ENCODE peak calls at places on chromosomes 1 and 21, in eight cellular contexts. K, F, S, P, I, X, Q and C are unnamed samples.

GRCh38 chr21:36704958-36705678 is 6.2 kb downstream of the SIM2 start:
- DNase-seq in P (no peak), Q (no peak), K (no peak), S (no peak), F (no peak), X (no peak), I (no peak), C (no peak)

GRCh38 chr1:155003766-155004351 is 1.3 kb downstream of the ZBTB7B start:
- DNase-seq in K (peak), Q (peak), P (no peak), I (peak), S (peak), F (peak), X (peak), C (peak)

GRCh38 chr1:154608522-154609294 is 722 bp upstream of the ADAR start:
- DNase-seq in I (peak), P (no peak), S (peak), K (peak), X (peak), Q (peak), F (peak), C (peak)

GRCh38 chr1:13908128-13908527 is 208.1 kb downstream of the PRDM2 start:
- DNase-seq in Q (no peak), X (no peak), P (no peak), F (no peak), S (no peak), I (no peak), K (no peak), C (no peak)

GRCh38 chr1:2597441-2598328 is 11.1 kb downstream of the PRXL2B start:
- DNase-seq in I (no peak), S (no peak), F (no peak), X (no peak), P (peak), K (no peak), Q (no peak), C (no peak)

GRCh38 chr1:22500476-22500875 is 48.8 kb downstream of the ZBTB40 start:
- DNase-seq in Q (peak), F (no peak), K (no peak), P (no peak), I (peak), S (peak), X (peak), C (no peak)

GRCh38 chr1:14926214-14926613 is 227.3 kb upstream of the TMEM51 start:
- DNase-seq in I (no peak), P (no peak), F (no peak), X (no peak), S (no peak), K (no peak), Q (peak), C (no peak)

GRCh38 chr1:24393892-24394291 is 19.7 kb downstream of the STPG1 start:
- DNase-seq in F (no peak), Q (peak), K (no peak), P (no peak), I (no peak), X (no peak), S (no peak), C (no peak)

GRCh38 chr1:226738421-226738994 is 574 bp downstream of the ITPKB start:
- DNase-seq in F (peak), I (peak), Q (peak), K (peak), P (no peak), S (peak), X (peak), C (peak)

GRCh38 chr1:1239624-1240347 is 6.7 kb downstream of the C1QTNF12 start:
- DNase-seq in P (no peak), S (no peak), Q (no peak), K (no peak), I (no peak), F (no peak), X (no peak), C (no peak)

GRCh38 chr1:204341380-204341779 is 18.3 kb downstream of the PLEKHA6 start:
- DNase-seq in F (no peak), K (no peak), S (peak), P (no peak), I (no peak), Q (peak), X (no peak), C (no peak)

GRCh38 chr21:22342855-22343254 is 1344.6 kb downstream of the NCAM2 start:
- DNase-seq in F (no peak), Q (no peak), K (no peak), S (peak), I (no peak), P (no peak), X (no peak), C (no peak)